ENCODE peak calls at places on chromosomes 12 and 14, in ten cellular contexts. C, Q, H, N, Y, I, B, T, G and V are unnamed samples.

GRCh38 chr14:24959791-24960331 is 90.1 kb downstream of the STXBP6 start:
- DNase-seq in I (peak; percentile 16), H (no peak), N (no peak), B (no peak), T (no peak), Y (no peak), G (no peak), C (no peak), Q (no peak), V (no peak)

GRCh38 chr12:53992377-53992776 is 7.4 kb downstream of the HOXC10 start:
- DNase-seq in Y (no peak), Q (no peak), T (no peak), H (no peak), N (no peak), I (no peak), G (no peak), B (no peak), C (no peak), V (no peak)

GRCh38 chr14:32509632-32510187 is 180.6 kb downstream of the AKAP6 start:
- DNase-seq in I (peak; percentile 85), T (peak; percentile 83), B (peak; percentile 90), N (peak; percentile 90), Q (no peak), C (peak; percentile 69), H (no peak), Y (no peak), G (peak; percentile 91), V (peak; percentile 67)

GRCh38 chr14:33686218-33686617 is 264.7 kb downstream of the EGLN3 start:
- DNase-seq in Q (no peak), H (no peak), T (no peak), C (no peak), I (peak; percentile 91), N (peak; percentile 88), Y (no peak), B (no peak), G (peak; percentile 84), V (no peak)

GRCh38 chr12:102631274-102631673 is 150.9 kb upstream of the IGF1 start:
- DNase-seq in H (no peak), I (peak; percentile 68), G (peak; percentile 57), C (no peak), B (no peak), Q (no peak), N (peak; percentile 82), T (no peak), Y (no peak), V (no peak)

GRCh38 chr14:96410119-96410518 is 18.2 kb downstream of the AK7 start:
- DNase-seq in Q (no peak), Y (no peak), T (no peak), G (no peak), N (no peak), C (no peak), I (no peak), B (no peak), H (no peak), V (no peak)

GRCh38 chr12:80763874-80764273 is 47.2 kb downstream of the MYF5 start:
- DNase-seq in T (no peak), G (peak; percentile 35), N (peak; percentile 27), Y (peak; percentile 15), C (no peak), Q (peak; percentile 39), B (no peak), H (no peak), I (peak; percentile 83), V (no peak)

GRCh38 chr12:29158364-29158763 is 9.3 kb downstream of the FAR2 start:
- DNase-seq in H (no peak), G (peak; percentile 16), T (no peak), Q (no peak), B (no peak), I (no peak), C (no peak), Y (no peak), N (no peak), V (no peak)

GRCh38 chr14:23639891-23640523 is 3.8 kb downstream of the DHRS2 start:
- DNase-seq in N (no peak), I (peak; percentile 64), H (no peak), B (no peak), G (peak; percentile 18), Q (no peak), C (no peak), T (no peak), Y (no peak), V (no peak)

GRCh38 chr14:23643533-23644194 is 7.5 kb downstream of the DHRS2 start:
- DNase-seq in Y (no peak), H (no peak), N (no peak), Q (no peak), G (no peak), T (no peak), I (no peak), B (no peak), C (no peak), V (no peak)

GRCh38 chr14:23641180-23641914 is 5.2 kb downstream of the DHRS2 start:
- DNase-seq in Q (no peak), C (no peak), T (no peak), G (no peak), H (no peak), B (no peak), N (no peak), I (no peak), Y (no peak), V (no peak)

GRCh38 chr14:23640524-23641141 is 4.5 kb downstream of the DHRS2 start:
- DNase-seq in I (peak; percentile 88), H (no peak), B (peak; percentile 21), N (peak; percentile 40), Q (no peak), Y (no peak), T (peak; percentile 83), G (peak; percentile 85), C (no peak), V (no peak)

DNA sequence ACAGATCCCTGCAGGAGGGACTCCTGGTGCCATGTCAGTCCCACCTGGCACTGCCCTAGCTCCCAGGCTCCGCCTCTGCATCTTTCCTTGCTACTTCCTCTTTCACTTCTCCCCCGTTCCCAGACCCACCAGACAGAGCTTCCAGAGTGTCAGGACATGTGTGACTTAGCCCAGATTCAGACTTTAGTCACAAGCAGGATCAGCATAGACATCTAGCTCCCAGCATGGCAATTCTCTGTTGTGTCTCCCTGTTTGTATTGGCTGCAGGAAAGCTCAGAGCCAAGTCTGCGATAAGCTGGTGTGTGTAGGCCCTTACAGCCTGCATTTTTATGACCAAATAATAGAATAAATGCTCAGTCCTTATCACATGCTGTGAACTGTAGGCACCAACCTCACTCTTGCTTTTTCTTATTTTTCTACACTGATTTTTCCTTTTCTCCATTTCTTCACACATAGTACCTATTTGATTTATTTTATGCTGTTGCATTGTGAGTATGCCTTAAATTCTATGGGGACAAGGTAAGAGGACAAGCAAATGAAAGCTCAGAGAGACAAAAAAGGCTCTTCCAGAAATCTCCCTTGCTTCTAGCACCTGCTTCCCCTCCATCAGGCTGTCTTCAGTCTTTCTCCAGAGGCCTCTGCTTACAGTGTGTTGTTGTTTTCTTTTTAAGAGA is 5.9 kb downstream of the DHRS2 start:
- DNase-seq in N (no peak), T (no peak), B (no peak), I (no peak), Q (no peak), Y (no peak), H (no peak), G (no peak), C (no peak), V (no peak)
- TF ChIP-seq CTCF in N (no peak), T (no peak), B (no peak), I (no peak), Q (no peak), Y (no peak), H (no peak), G (no peak), C (no peak), V (no peak)

DNA sequence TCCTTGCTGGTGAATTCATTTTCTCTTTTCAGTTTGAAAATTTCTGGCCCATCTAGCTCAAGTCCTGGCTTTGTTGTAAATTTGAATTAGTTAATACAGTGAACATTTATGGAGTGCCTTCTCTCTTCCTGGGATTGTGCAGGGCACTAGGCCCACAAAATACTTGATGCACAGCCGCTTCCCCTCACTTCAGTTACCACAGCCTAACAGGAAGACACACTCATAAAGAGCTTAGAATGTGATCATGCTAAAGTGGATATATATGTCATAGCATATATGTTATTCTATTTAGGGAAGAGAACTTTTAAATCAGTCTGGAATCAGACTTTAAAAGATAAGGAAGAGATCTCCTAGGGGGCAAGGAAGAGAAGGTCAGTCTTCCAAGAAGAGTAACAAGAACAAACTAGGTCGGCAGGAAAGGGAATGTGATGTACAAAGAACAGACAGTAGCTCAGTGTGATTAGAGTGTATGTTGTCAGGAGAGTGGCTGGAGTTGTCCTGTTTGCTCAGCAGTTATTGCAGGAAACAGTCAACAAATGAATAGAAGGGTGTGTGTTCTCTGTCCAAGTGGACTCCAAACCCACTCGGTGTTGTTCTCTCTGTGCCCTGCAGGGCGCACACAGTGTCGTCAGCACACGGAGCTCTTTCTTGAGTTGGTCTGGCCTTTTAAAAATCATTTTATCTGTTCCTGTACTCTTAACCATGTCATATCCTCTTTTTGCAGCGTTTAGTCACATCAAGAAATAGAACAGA is 74.4 kb downstream of the DAAM1 start:
- DNase-seq in H (no peak), T (no peak), I (no peak), B (no peak), Q (no peak), Y (peak; percentile 4), G (no peak), N (no peak), C (no peak), V (no peak)
- TF ChIP-seq CTCF in H (no peak), T (no peak), I (no peak), B (no peak), Q (peak; percentile 45), Y (peak; percentile 59), G (no peak), N (peak; percentile 46), C (peak; percentile 35), V (no peak)

DNA sequence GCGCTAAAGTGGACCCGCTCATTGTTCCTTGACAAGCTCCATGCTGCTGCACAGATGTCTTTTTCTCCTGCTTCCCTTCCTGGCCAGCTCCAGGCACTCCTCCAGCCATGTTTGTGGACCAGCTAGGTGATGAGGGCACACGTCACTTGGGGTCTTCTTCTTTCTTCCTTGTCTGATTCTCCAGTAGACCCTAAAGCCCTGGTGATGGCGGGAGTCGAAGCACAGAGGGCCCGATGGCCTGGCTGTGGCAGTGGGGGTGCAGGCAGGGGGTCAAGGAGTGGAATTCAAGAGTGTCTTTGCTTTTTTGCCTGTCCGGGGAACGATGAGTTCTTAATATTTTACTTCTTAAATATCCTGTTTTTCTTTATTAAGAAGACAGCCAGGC is 23.0 kb upstream of the AMN start:
- DNase-seq in T (no peak), C (no peak), N (no peak), H (no peak), G (no peak), Y (no peak), B (no peak), Q (no peak), I (no peak), V (no peak)
- TF ChIP-seq CTCF in T (no peak), C (no peak), N (no peak), H (no peak), G (no peak), Y (no peak), B (no peak), Q (no peak), I (no peak), V (no peak)

DNA sequence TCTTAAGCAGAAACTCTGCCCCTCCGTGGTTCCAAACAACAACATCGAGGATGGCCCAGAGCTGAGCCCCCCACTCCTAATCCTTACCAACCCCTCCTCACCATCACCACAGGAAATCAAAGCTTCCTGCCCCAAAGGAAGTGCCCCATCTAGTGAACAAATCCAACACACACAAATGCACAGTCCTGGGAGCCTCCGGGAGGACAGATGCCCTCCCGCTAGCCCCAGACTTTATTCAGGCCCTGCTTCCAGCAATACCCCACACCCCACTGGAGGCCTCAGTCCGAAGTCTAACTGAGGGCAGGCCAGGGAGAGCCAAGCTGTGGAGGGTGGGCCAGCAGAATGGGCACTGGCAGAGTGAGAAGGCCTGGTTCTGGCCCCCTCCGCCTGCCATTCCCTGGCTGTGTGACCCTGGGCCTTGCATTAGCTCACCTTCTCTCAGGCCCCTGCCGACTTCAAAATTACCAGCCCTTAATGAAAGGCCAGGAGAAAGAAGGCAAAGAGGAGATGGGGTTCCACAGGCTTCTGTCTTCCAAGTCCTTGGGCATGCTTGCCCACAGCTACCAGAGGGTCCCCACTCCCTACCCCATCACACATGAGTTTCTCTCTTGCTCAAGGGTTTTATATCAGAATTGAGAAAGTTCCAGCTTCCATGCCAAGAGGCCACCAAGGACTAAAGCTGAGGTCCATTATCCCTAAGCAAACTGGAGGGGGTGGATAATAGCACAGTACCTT is 2.3 kb downstream of the HDAC7 start:
- DNase-seq in B (no peak), G (no peak), Q (no peak), I (peak; percentile 46), N (peak; percentile 18), Y (no peak), H (no peak), C (no peak), T (peak; percentile 73), V (peak; percentile 43)
- TF ChIP-seq CTCF in B (no peak), G (peak; percentile 40), Q (peak; percentile 18), I (peak; percentile 46), N (peak; percentile 70), Y (no peak), H (no peak), C (peak; percentile 47), T (no peak), V (no peak)